ENCODE peak calls at places on chromosome 16, in seven cellular contexts. A is fibroblast of the aortic adventitia, S is left cardiac atrium, V is ELR, K is Caki2, W is T-helper 17 cell, I is Right ventricle myocardium superior. X is an unnamed sample.

GRCh38 chr16:53848277-53848942 is 144.5 kb downstream of the FTO start:
- DNase-seq in W (no peak), K (peak; percentile 17), V (no peak), I (no peak), S (no peak), A (no peak), X (no peak)

GRCh38 chr16:89589241-89589926 is 13.8 kb downstream of the CPNE7 start:
- DNase-seq in W (no peak), K (no peak), A (no peak), S (peak; percentile 16), I (no peak), V (no peak), X (no peak)

GRCh38 chr16:79707867-79708266 is 107.3 kb upstream of the MAF start:
- DNase-seq in A (peak; percentile 35), K (no peak), S (peak; percentile 77), W (no peak), V (no peak), I (peak; percentile 81), X (no peak)

GRCh38 chr16:54242199-54242598 is 44.4 kb downstream of the IRX3 start:
- DNase-seq in A (no peak), K (peak; percentile 12), I (no peak), S (no peak), V (peak; percentile 21), W (no peak), X (no peak)

GRCh38 chr16:86343111-86343642 is 167.2 kb upstream of the FOXF1 start:
- DNase-seq in A (peak; percentile 94), I (peak; percentile 56), W (no peak), V (peak; percentile 81), K (no peak), S (peak; percentile 63), X (peak; percentile 77)

GRCh38 chr16:14494396-14494795 is 135.7 kb downstream of the PARN start:
- DNase-seq in S (no peak), I (no peak), A (no peak), W (no peak), V (no peak), K (peak; percentile 33), X (no peak)

GRCh38 chr16:67196881-67197280 is 2.0 kb upstream of the ELMO3 start:
- DNase-seq in K (no peak), I (no peak), S (no peak), V (no peak), A (no peak), W (no peak), X (no peak)

GRCh38 chr16:66549284-66550131 is at the start of gene TK2:
- DNase-seq in S (peak; percentile 77), A (no peak), W (peak; percentile 49), I (peak; percentile 86), K (peak; percentile 66), V (peak; percentile 81), X (peak; percentile 28)

GRCh38 chr16:81337097-81337496 is 22.3 kb downstream of the GAN start:
- DNase-seq in W (no peak), I (no peak), S (no peak), V (peak; percentile 54), K (no peak), A (no peak), X (no peak)

GRCh38 chr16:2015947-2016208 is 3.7 kb upstream of the NPW start:
- DNase-seq in K (no peak), S (no peak), W (no peak), A (no peak), V (no peak), I (no peak), X (no peak)

GRCh38 chr16:68658974-68659360 is 13.9 kb downstream of the CDH3 start:
- DNase-seq in K (no peak), S (no peak), I (no peak), W (no peak), A (no peak), V (no peak), X (no peak)

X was measured in mucosa of gallbladder.